ENCODE peak calls at places on chromosomes 7 and 10, in four cellular contexts. One of them, this sample, is unnamed.

GRCh38 chr7:23490357-23491131 is 20.3 kb upstream of the IGF2BP3 start:
- DNase-seq in nephron progenitor cell: no peak
- DNase-seq in sigmoid colon: peak; percentile 68
- DNase-seq in GM20000: peak; percentile 78
- DNase-seq in this sample: peak; percentile 86

GRCh38 chr7:99386584-99387238 is 12.2 kb downstream of the ARPC1B start:
- DNase-seq in nephron progenitor cell: no peak
- DNase-seq in sigmoid colon: no peak
- DNase-seq in GM20000: no peak
- DNase-seq in this sample: no peak

GRCh38 chr10:132319853-132320669 is 11.9 kb upstream of the LRRC27 start:
- DNase-seq in nephron progenitor cell: no peak
- DNase-seq in sigmoid colon: no peak
- DNase-seq in GM20000: peak; percentile 84
- DNase-seq in this sample: peak; percentile 84

GRCh38 chr7:106660862-106661720 is at the start of gene CCDC71L:
- DNase-seq in nephron progenitor cell: peak; percentile 93
- DNase-seq in sigmoid colon: peak; percentile 98
- DNase-seq in GM20000: peak; percentile 93
- DNase-seq in this sample: peak; percentile 91

GRCh38 chr7:157811946-157812345 is 475.1 kb downstream of the DNAJB6 start:
- DNase-seq in nephron progenitor cell: no peak
- DNase-seq in sigmoid colon: no peak
- DNase-seq in GM20000: no peak
- DNase-seq in this sample: no peak

GRCh38 chr7:151586531-151587270 is 67.0 kb upstream of the RHEB start:
- DNase-seq in nephron progenitor cell: no peak
- DNase-seq in sigmoid colon: no peak
- DNase-seq in GM20000: no peak
- DNase-seq in this sample: no peak

GRCh38 chr7:158602905-158603772 is 15.5 kb upstream of the PTPRN2 start:
- DNase-seq in nephron progenitor cell: no peak
- DNase-seq in sigmoid colon: no peak
- DNase-seq in GM20000: no peak
- DNase-seq in this sample: peak; percentile 69

GRCh38 chr7:69430502-69431145 is 167.7 kb upstream of the AUTS2 start:
- DNase-seq in nephron progenitor cell: peak; percentile 10
- DNase-seq in sigmoid colon: peak; percentile 73
- DNase-seq in GM20000: no peak
- DNase-seq in this sample: no peak

GRCh38 chr10:70174058-70174741 is 3.9 kb upstream of the SAR1A start:
- DNase-seq in nephron progenitor cell: no peak
- DNase-seq in sigmoid colon: no peak
- DNase-seq in GM20000: no peak
- DNase-seq in this sample: no peak

GRCh38 chr10:4256971-4257370 is 472.0 kb upstream of the KLF6 start:
- DNase-seq in nephron progenitor cell: no peak
- DNase-seq in sigmoid colon: no peak
- DNase-seq in GM20000: no peak
- DNase-seq in this sample: no peak

GRCh38 chr10:101397140-101397539 is 43.2 kb downstream of the BTRC start:
- DNase-seq in nephron progenitor cell: no peak
- DNase-seq in sigmoid colon: no peak
- DNase-seq in GM20000: peak; percentile 8
- DNase-seq in this sample: peak; percentile 28

GRCh38 chr10:37991655-37992054 is 15.2 kb upstream of the ZNF25 start:
- DNase-seq in nephron progenitor cell: no peak
- DNase-seq in sigmoid colon: no peak
- DNase-seq in GM20000: no peak
- DNase-seq in this sample: no peak

GRCh38 chr10:44044549-44044948 is 340.3 kb downstream of the CXCL12 start:
- DNase-seq in nephron progenitor cell: no peak
- DNase-seq in sigmoid colon: no peak
- DNase-seq in GM20000: no peak
- DNase-seq in this sample: no peak
- TF ChIP-seq CTCF in nephron progenitor cell: no peak
- TF ChIP-seq CTCF in sigmoid colon: no peak
- TF ChIP-seq CTCF in GM20000: no peak
- TF ChIP-seq CTCF in this sample: no peak

GRCh38 chr10:114386446-114386845 is 17.9 kb downstream of the AFAP1L2 start:
- DNase-seq in nephron progenitor cell: no peak
- DNase-seq in sigmoid colon: peak; percentile 45
- DNase-seq in GM20000: no peak
- DNase-seq in this sample: no peak
- TF ChIP-seq CTCF in nephron progenitor cell: no peak
- TF ChIP-seq CTCF in sigmoid colon: no peak
- TF ChIP-seq CTCF in GM20000: no peak
- TF ChIP-seq CTCF in this sample: no peak

DNA sequence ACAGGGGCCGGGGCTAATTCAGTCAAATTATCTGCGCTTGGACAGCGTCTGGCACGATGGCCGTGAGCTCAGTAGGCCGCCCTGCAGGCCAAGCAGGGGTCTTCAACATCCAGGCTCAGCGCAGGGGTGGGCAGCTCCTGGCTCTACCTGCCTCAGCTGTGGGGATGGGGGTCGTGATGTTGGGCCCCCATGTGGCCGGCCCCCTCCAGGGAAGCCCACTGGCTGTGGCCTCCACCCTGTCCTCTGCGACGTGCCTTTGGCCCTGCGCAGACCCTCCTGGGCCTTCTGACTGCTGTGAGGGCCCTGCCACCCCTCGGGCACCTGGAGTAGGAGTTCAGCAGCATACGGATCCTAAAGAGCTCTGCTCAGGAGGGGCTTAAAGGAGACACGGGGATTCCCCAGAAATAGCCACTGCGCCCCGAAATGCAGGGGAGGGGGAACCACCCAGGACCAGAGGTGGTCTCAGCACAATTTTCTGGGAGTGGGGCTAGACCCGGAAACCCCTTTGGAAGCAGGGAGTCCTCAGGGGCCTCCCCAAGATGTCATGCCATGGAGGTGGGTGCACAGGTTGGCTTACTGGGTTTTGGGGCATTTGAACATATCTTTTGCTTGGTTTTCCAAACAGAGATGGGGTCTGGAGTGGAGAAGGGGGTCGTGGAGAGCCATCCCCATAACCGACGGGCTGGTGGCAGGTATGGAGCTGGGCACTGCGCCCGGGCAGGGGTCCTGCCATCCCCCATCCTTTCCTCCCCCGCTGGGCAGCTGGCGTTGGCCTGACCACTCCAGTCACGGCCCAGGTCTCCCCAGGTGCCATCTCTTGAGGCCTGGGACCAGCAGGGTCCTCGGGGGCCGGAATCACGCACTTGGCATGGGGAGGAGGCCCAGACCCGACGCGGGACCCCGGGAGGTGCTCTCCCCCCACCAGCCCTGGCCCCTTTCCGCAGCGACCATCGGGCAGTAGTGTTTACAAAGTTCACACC is 4.0 kb upstream of the ADAP1 start:
- DNase-seq in nephron progenitor cell: no peak
- DNase-seq in sigmoid colon: peak; percentile 69
- DNase-seq in GM20000: no peak
- DNase-seq in this sample: no peak
- TF ChIP-seq CTCF in nephron progenitor cell: no peak
- TF ChIP-seq CTCF in sigmoid colon: no peak
- TF ChIP-seq CTCF in GM20000: no peak
- TF ChIP-seq CTCF in this sample: no peak

GRCh38 chr10:5453749-5454489 is 41.6 kb downstream of the NET1 start:
- DNase-seq in nephron progenitor cell: no peak
- DNase-seq in sigmoid colon: no peak
- DNase-seq in GM20000: no peak
- DNase-seq in this sample: no peak

GRCh38 chr10:5458425-5458824 is 40.9 kb downstream of the CALML5 start:
- DNase-seq in nephron progenitor cell: no peak
- DNase-seq in sigmoid colon: no peak
- DNase-seq in GM20000: no peak
- DNase-seq in this sample: no peak

GRCh38 chr10:5457741-5458140 is 41.6 kb downstream of the CALML5 start:
- DNase-seq in nephron progenitor cell: no peak
- DNase-seq in sigmoid colon: no peak
- DNase-seq in GM20000: no peak
- DNase-seq in this sample: no peak

GRCh38 chr10:5458949-5459747 is 40.2 kb downstream of the CALML5 start:
- DNase-seq in nephron progenitor cell: no peak
- DNase-seq in sigmoid colon: no peak
- DNase-seq in GM20000: no peak
- DNase-seq in this sample: no peak

GRCh38 chr10:5456563-5456962 is 42.8 kb downstream of the CALML5 start:
- DNase-seq in nephron progenitor cell: no peak
- DNase-seq in sigmoid colon: no peak
- DNase-seq in GM20000: no peak
- DNase-seq in this sample: no peak
- TF ChIP-seq CTCF in nephron progenitor cell: no peak
- TF ChIP-seq CTCF in sigmoid colon: no peak
- TF ChIP-seq CTCF in GM20000: no peak
- TF ChIP-seq CTCF in this sample: no peak

GRCh38 chr7:117313582-117313981 is 9.3 kb downstream of the WNT2 start:
- DNase-seq in nephron progenitor cell: no peak
- DNase-seq in sigmoid colon: no peak
- DNase-seq in GM20000: no peak
- DNase-seq in this sample: no peak

GRCh38 chr7:117308891-117309290 is 14.0 kb downstream of the WNT2 start:
- DNase-seq in nephron progenitor cell: no peak
- DNase-seq in sigmoid colon: no peak
- DNase-seq in GM20000: no peak
- DNase-seq in this sample: no peak

GRCh38 chr7:117312593-117312992 is 10.3 kb downstream of the WNT2 start:
- DNase-seq in nephron progenitor cell: no peak
- DNase-seq in sigmoid colon: no peak
- DNase-seq in GM20000: no peak
- DNase-seq in this sample: no peak
- TF ChIP-seq CTCF in nephron progenitor cell: no peak
- TF ChIP-seq CTCF in sigmoid colon: no peak
- TF ChIP-seq CTCF in GM20000: peak; percentile 2
- TF ChIP-seq CTCF in this sample: no peak

DNA sequence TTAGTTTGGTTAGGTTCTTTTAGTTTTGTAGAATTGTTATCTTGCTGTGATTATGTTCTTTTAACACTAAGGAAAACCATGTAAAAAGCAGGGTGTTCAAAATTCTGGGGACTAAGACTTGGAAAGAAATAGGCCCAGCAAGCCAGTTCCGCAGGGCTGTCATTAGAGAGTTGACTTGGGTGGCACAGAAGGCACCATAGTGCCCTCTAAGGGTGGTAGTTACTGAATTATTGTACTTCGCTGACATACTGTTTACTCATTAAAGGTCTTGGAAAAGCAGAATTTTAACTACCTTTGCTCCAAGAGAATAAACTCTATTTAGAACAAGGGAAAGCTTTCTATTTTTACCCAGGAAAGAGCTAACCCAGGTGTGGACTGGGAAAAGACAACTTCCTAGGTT is 86.5 kb downstream of the OTUD1 start:
- DNase-seq in nephron progenitor cell: no peak
- DNase-seq in sigmoid colon: no peak
- DNase-seq in GM20000: peak; percentile 8
- DNase-seq in this sample: peak; percentile 11
- TF ChIP-seq CTCF in nephron progenitor cell: no peak
- TF ChIP-seq CTCF in sigmoid colon: peak; percentile 6
- TF ChIP-seq CTCF in GM20000: no peak
- TF ChIP-seq CTCF in this sample: no peak

GRCh38 chr7:16266877-16267276 is 154.5 kb downstream of the CRPPA start:
- DNase-seq in nephron progenitor cell: no peak
- DNase-seq in sigmoid colon: no peak
- DNase-seq in GM20000: no peak
- DNase-seq in this sample: no peak

GRCh38 chr7:16265863-16266458 is 155.4 kb downstream of the CRPPA start:
- DNase-seq in nephron progenitor cell: no peak
- DNase-seq in sigmoid colon: no peak
- DNase-seq in GM20000: no peak
- DNase-seq in this sample: no peak

GRCh38 chr7:16268821-16269768 is 152.2 kb downstream of the CRPPA start:
- DNase-seq in nephron progenitor cell: no peak
- DNase-seq in sigmoid colon: no peak
- DNase-seq in GM20000: no peak
- DNase-seq in this sample: no peak

GRCh38 chr7:16270844-16271243 is 150.5 kb downstream of the CRPPA start:
- DNase-seq in nephron progenitor cell: no peak
- DNase-seq in sigmoid colon: no peak
- DNase-seq in GM20000: no peak
- DNase-seq in this sample: no peak

DNA sequence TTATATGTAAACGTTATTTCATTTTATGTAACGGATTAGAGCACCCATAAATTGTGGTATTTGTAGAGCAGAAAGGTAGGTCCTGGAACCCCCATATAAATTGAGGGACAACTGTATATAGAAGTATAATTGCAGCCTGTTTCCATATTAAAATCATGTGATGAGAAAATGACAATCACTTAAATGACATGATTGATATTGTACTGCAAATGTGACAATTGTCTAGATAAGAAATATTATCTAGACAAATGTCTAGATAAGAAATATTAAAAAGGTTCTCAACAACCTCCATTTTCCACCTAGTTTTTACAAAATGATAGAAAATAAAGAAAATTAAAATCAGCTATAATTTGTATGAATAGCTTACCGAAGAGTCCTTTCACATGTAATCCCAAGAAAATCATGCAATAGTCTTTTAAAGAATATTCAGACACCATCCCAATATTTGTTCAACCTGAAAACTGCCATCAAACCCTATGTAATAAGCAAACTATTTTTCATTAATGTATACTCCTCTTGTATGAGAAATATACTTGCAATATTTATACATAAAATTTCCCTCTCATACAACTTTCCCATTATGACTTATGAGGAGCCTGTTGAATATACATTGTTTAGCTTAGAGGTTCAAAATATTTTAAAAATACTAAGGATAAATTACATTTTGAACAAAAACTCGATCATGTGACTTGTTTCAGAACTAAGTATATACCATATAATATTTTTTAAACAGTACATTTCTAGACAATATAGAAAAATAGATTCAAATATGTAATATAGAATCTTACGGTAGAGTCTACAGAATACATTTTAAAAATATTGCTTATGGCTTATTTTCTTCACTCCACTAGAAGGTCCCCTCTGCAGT is 153.2 kb downstream of the CRPPA start:
- DNase-seq in nephron progenitor cell: no peak
- DNase-seq in sigmoid colon: no peak
- DNase-seq in GM20000: no peak
- DNase-seq in this sample: no peak
- TF ChIP-seq CTCF in nephron progenitor cell: no peak
- TF ChIP-seq CTCF in sigmoid colon: no peak
- TF ChIP-seq CTCF in GM20000: no peak
- TF ChIP-seq CTCF in this sample: no peak

This sample was measured in GM13976.